ENCODE peak calls at places on chromosomes 7 and 10, in eight cellular contexts. W is cardiac muscle cell; M is left ventricle myocardium inferior; O is epithelial cell of esophagus; E is A549; A is AG09309; G is CD8-positive, alpha-beta memory T cell; Z is BJ. K is an unnamed sample.

GRCh38 chr7:26490631-26491624 is 199.3 kb downstream of the SNX10 start:
- DNase-seq in O (peak; percentile 97), Z (no peak), A (no peak), W (no peak), E (no peak), G (no peak), M (no peak), K (no peak)

GRCh38 chr10:96440257-96441125 is 73.2 kb downstream of the TLL2 start:
- DNase-seq in M (no peak), E (no peak), A (no peak), Z (no peak), W (no peak), O (no peak), G (no peak), K (no peak)

GRCh38 chr7:84100866-84101265 is 93.7 kb downstream of the SEMA3A start:
- DNase-seq in O (peak; percentile 84), A (no peak), M (no peak), G (no peak), E (peak; percentile 69), W (no peak), Z (no peak), K (peak; percentile 52)

GRCh38 chr7:71615017-71615416 is 483.1 kb downstream of the GALNT17 start:
- DNase-seq in G (no peak), M (peak; percentile 26), A (no peak), W (peak; percentile 40), E (no peak), Z (no peak), O (no peak), K (no peak)

GRCh38 chr10:43287056-43288007 is 20.5 kb upstream of the RASGEF1A start:
- DNase-seq in Z (no peak), M (no peak), G (peak; percentile 36), O (peak; percentile 83), A (no peak), E (peak; percentile 68), W (no peak), K (no peak)

GRCh38 chr7:34277801-34278195 is 372.5 kb downstream of the BMPER start:
- DNase-seq in W (no peak), Z (no peak), E (no peak), O (peak; percentile 19), G (no peak), M (no peak), A (no peak), K (no peak)

GRCh38 chr7:83655951-83656556 is 7.1 kb upstream of the SEMA3E start:
- DNase-seq in W (peak; percentile 51), E (peak; percentile 70), G (no peak), A (peak; percentile 4), O (peak; percentile 71), M (no peak), Z (no peak), K (no peak)

GRCh38 chr7:24227603-24228359 is 56.2 kb upstream of the NPY start:
- DNase-seq in Z (no peak), E (no peak), G (peak; percentile 3), O (no peak), W (no peak), M (no peak), A (no peak), K (no peak)

GRCh38 chr7:27636326-27637006 is 26.2 kb downstream of the HIBADH start:
- DNase-seq in O (no peak), M (no peak), W (no peak), G (no peak), A (peak; percentile 4), Z (no peak), E (no peak), K (peak; percentile 68)

GRCh38 chr7:29723599-29723998 is 82.7 kb upstream of the WIPF3 start:
- DNase-seq in O (peak; percentile 33), G (no peak), A (no peak), Z (no peak), M (no peak), E (peak; percentile 24), W (no peak), K (peak; percentile 18)

GRCh38 chr7:111126987-111127386 is 36.1 kb downstream of the LRRN3 start:
- DNase-seq in G (no peak), A (no peak), E (peak; percentile 12), W (peak; percentile 54), O (peak; percentile 62), M (no peak), Z (no peak), K (no peak)

GRCh38 chr7:31791881-31792280 is 104.9 kb downstream of the PPP1R17 start:
- DNase-seq in A (no peak), E (no peak), Z (no peak), W (no peak), M (no peak), O (no peak), G (no peak), K (peak; percentile 74)

GRCh38 chr7:148397056-148397455 is 193.5 kb upstream of the C7orf33 start:
- DNase-seq in Z (no peak), M (no peak), E (no peak), A (no peak), W (no peak), O (no peak), G (no peak), K (no peak)

GRCh38 chr10:49593564-49593875 is 16.6 kb upstream of the SLC18A3 start:
- DNase-seq in A (no peak), G (no peak), Z (no peak), E (no peak), W (no peak), O (no peak), M (no peak), K (no peak)

GRCh38 chr10:109474817-109475216 is 448.5 kb downstream of the XPNPEP1 start:
- DNase-seq in A (no peak), O (no peak), Z (no peak), W (no peak), M (no peak), G (no peak), E (no peak), K (no peak)

GRCh38 chr10:5047912-5048628 is 44.4 kb upstream of the AKR1C2 start:
- DNase-seq in E (no peak), O (peak; percentile 70), W (no peak), Z (no peak), M (no peak), A (no peak), G (no peak), K (no peak)

GRCh38 chr7:24346716-24347115 is 62.7 kb downstream of the NPY start:
- DNase-seq in W (no peak), A (no peak), Z (no peak), G (no peak), O (no peak), E (no peak), M (no peak), K (no peak)

GRCh38 chr10:79142064-79142491 is 73.3 kb downstream of the ZMIZ1 start:
- DNase-seq in E (no peak), A (peak; percentile 62), Z (no peak), W (peak; percentile 69), O (no peak), G (no peak), M (no peak), K (peak; percentile 68)

GRCh38 chr10:79139124-79139835 is 70.5 kb downstream of the ZMIZ1 start:
- DNase-seq in A (peak; percentile 86), W (peak; percentile 93), M (peak; percentile 78), Z (peak; percentile 94), G (no peak), O (no peak), E (no peak), K (peak; percentile 77)

GRCh38 chr10:79142522-79143309 is 74.0 kb downstream of the ZMIZ1 start:
- DNase-seq in M (no peak), W (no peak), G (no peak), E (no peak), O (no peak), Z (no peak), A (no peak), K (no peak)

GRCh38 chr10:79140083-79140793 is 71.5 kb downstream of the ZMIZ1 start:
- DNase-seq in Z (no peak), E (no peak), A (no peak), O (no peak), G (no peak), M (no peak), W (no peak), K (no peak)

DNA sequence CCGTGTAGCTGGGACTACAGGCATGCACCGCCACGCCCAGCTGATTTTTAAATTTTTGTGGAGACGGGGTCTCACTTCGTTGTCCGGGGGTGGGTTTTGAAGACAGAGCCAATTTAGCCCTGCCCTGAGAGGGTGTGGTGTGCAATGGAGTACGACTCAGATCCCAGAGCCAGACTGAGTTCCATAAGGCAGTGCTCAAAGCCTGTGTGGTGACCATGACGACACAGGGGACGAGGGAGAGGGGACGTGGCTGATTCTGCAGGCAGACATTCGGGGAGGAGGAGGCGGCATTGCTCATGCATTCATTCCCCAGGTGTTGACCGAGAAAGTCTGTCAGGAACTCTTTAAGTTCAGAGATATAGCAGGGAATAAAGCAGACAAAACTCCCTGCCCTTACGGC is 72.1 kb downstream of the ZMIZ1 start:
- DNase-seq in M (no peak), Z (no peak), W (no peak), A (no peak), G (no peak), O (no peak), E (no peak), K (no peak)
- H3K4me3 ChIP-seq in M (no peak overlapping the region), Z (no peak overlapping the region), W (no peak overlapping the region), A (no peak overlapping the region), G (no peak overlapping the region), O (no peak overlapping the region), E (no peak overlapping the region), K (no peak overlapping the region)

GRCh38 chr7:132272763-132273371 is 303.4 kb downstream of the PLXNA4 start:
- DNase-seq in O (no peak), W (no peak), G (no peak), E (no peak), M (no peak), A (no peak), Z (no peak), K (no peak)
- H3K4me3 ChIP-seq in O (no peak overlapping the region), W (no peak overlapping the region), G (no peak overlapping the region), E (no peak overlapping the region), M (no peak overlapping the region), A (no peak overlapping the region), Z (no peak overlapping the region), K (no peak overlapping the region)

DNA sequence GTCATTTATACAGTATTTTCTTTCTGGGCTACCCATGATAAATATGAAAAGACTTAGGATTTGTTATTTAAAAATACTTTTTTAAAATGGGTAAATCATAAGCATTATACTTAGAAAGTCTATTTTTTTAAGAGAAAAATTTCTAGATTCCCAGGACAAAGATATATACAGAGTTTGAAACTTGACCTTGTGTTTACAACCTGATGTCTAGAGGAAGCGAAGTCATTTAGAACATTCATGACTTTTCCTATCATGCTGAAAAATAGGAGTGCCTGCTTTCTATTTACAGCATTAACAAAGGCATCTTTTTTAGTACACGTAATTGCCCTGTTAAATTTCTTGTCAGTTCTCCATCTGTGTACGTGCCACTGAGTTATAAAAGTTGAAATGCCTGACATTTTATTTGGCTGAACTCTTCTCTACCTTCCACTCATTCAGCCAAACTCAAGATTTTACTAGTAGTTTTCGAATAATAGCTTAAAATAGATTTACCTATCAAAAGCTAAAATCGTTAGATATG is 23.0 kb downstream of the GNAT3 start:
- DNase-seq in W (no peak), Z (peak; percentile 46), E (no peak), O (no peak), A (peak; percentile 21), G (no peak), M (no peak), K (no peak)
- H3K4me3 ChIP-seq in W (no peak overlapping the region), Z (no peak overlapping the region), E (no peak overlapping the region), O (no peak overlapping the region), A (no peak overlapping the region), G (no peak overlapping the region), M (no peak overlapping the region), K (no peak overlapping the region)

GRCh38 chr10:7576340-7576739 is 90.4 kb downstream of the ITIH5 start:
- DNase-seq in A (no peak), E (no peak), M (no peak), Z (no peak), W (no peak), G (no peak), O (no peak), K (no peak)
- H3K4me3 ChIP-seq in A (no peak overlapping the region), E (no peak overlapping the region), M (no peak overlapping the region), Z (no peak overlapping the region), W (no peak overlapping the region), G (no peak overlapping the region), O (no peak overlapping the region), K (no peak overlapping the region)

K was measured in skeletal muscle cell.